ENCODE peak calls at places on chromosomes 7 and 10, in ten cellular contexts. H is HuH-7.5; Q is adipocyte; Z is natural killer cell treated with Interleukin-12 subunit alpha and Interleukin-12 subunit beta and Interleukin-15 and Interleukin-18, amount 100 ng/mL, for 72 hours; K is EL; G is RWPE1; M is G401; U is GDM1; D is AG20443; R is type B pancreatic cell. A is an unnamed sample.

GRCh38 chr7:48140001-48140681 is 31.1 kb upstream of the ABCA13 start:
- DNase-seq in M (peak; percentile 24), G (no peak), R (no peak), U (no peak), H (no peak), Q (peak; percentile 68), K (peak; percentile 56), Z (no peak), D (no peak), A (no peak)

GRCh38 chr10:108787932-108788331 is 1135.4 kb downstream of the XPNPEP1 start:
- DNase-seq in D (peak; percentile 27), H (no peak), K (peak; percentile 61), G (no peak), U (no peak), Q (peak; percentile 26), Z (no peak), R (no peak), M (no peak), A (no peak)

GRCh38 chr10:117631276-117632151 is 89.0 kb downstream of the EMX2 start:
- DNase-seq in Q (no peak), U (no peak), M (peak; percentile 93), Z (no peak), D (no peak), G (no peak), R (no peak), K (no peak), H (no peak), A (peak; percentile 75)

GRCh38 chr10:88743999-88744398 is 15.8 kb upstream of the LIPN start:
- DNase-seq in D (no peak), Z (no peak), Q (no peak), M (no peak), G (no peak), H (no peak), U (no peak), R (no peak), K (no peak), A (no peak)

GRCh38 chr10:33334170-33334838 is at the start of gene NRP1:
- DNase-seq in U (peak; percentile 20), K (peak; percentile 87), D (peak; percentile 52), R (no peak), Q (peak; percentile 60), G (peak; percentile 40), H (no peak), Z (no peak), M (no peak), A (peak; percentile 35)

GRCh38 chr7:134449596-134450194 is 9.2 kb downstream of the AKR1B1 start:
- DNase-seq in M (no peak), Z (no peak), H (no peak), G (no peak), U (no peak), R (no peak), Q (no peak), K (peak; percentile 44), D (no peak), A (no peak)

GRCh38 chr7:123492485-123492884 is 41.9 kb downstream of the IQUB start:
- DNase-seq in G (no peak), Q (no peak), U (no peak), K (no peak), M (no peak), D (no peak), Z (no peak), H (no peak), R (no peak), A (no peak)

GRCh38 chr10:47182934-47183725 is 116.9 kb upstream of the GDF10 start:
- DNase-seq in Z (peak; percentile 34), U (no peak), R (no peak), M (no peak), Q (no peak), G (no peak), H (peak; percentile 2), D (no peak), K (no peak), A (no peak)

GRCh38 chr7:106779877-106780276 is 85.2 kb upstream of the PIK3CG start:
- DNase-seq in H (peak; percentile 35), U (no peak), D (no peak), Z (no peak), G (no peak), M (peak; percentile 24), Q (no peak), R (no peak), K (no peak), A (no peak)

GRCh38 chr7:158325530-158326381 is 261.9 kb downstream of the PTPRN2 start:
- DNase-seq in U (no peak), Z (no peak), D (no peak), K (no peak), Q (no peak), G (peak; percentile 26), M (peak; percentile 89), H (peak; percentile 35), R (peak; percentile 78), A (no peak)

GRCh38 chr10:124152139-124152780 is 58.9 kb upstream of the CHST15 start:
- DNase-seq in U (no peak), G (peak; percentile 93), K (peak; percentile 90), D (peak; percentile 89), R (no peak), Z (no peak), M (peak; percentile 2), H (no peak), Q (peak; percentile 90), A (peak; percentile 38)

GRCh38 chr10:65394898-65395297 is 1530.9 kb upstream of the LRRTM3 start:
- DNase-seq in U (no peak), R (no peak), G (peak; percentile 33), Q (no peak), D (no peak), Z (no peak), H (no peak), M (no peak), K (no peak), A (no peak)

GRCh38 chr10:93438796-93439253 is 43.3 kb downstream of the MYOF start:
- DNase-seq in Z (no peak), R (no peak), Q (no peak), U (no peak), D (no peak), H (no peak), G (peak; percentile 82), M (peak; percentile 51), K (no peak), A (no peak)

GRCh38 chr7:69840248-69840647 is 242.0 kb downstream of the AUTS2 start:
- DNase-seq in Z (no peak), M (no peak), D (no peak), Q (peak; percentile 27), R (no peak), U (no peak), H (no peak), G (no peak), K (no peak), A (no peak)

GRCh38 chr7:24945899-24946298 is 34.1 kb downstream of the OSBPL3 start:
- DNase-seq in R (no peak), U (no peak), Q (no peak), H (no peak), M (no peak), Z (no peak), D (no peak), K (no peak), G (no peak), A (no peak)

GRCh38 chr7:157310676-157311185 is 26.1 kb upstream of the DNAJB6 start:
- DNase-seq in G (no peak), R (no peak), U (no peak), M (no peak), Q (no peak), H (no peak), D (peak; percentile 25), Z (no peak), K (peak; percentile 29), A (no peak)

GRCh38 chr10:124044143-124044862 is 49.1 kb downstream of the CHST15 start:
- DNase-seq in M (no peak), R (no peak), K (no peak), Z (no peak), G (no peak), Q (no peak), U (no peak), H (no peak), D (no peak), A (no peak)

GRCh38 chr10:69870591-69870990 is 68.9 kb downstream of the COL13A1 start:
- DNase-seq in Z (no peak), M (no peak), Q (no peak), R (no peak), K (no peak), U (no peak), G (no peak), H (no peak), D (no peak), A (no peak)

GRCh38 chr7:51428226-51428887 is 111.7 kb upstream of the COBL start:
- DNase-seq in Q (no peak), R (no peak), D (no peak), H (no peak), U (no peak), K (no peak), M (no peak), Z (no peak), G (peak; percentile 33), A (no peak)

GRCh38 chr10:119680050-119680449 is 28.9 kb downstream of the BAG3 start:
- DNase-seq in U (no peak), Z (no peak), Q (peak; percentile 62), M (no peak), R (no peak), K (peak; percentile 94), H (no peak), G (peak; percentile 97), D (peak; percentile 42), A (no peak)

GRCh38 chr10:59709472-59710125 is at the start of gene SLC16A9:
- DNase-seq in G (peak; percentile 42), Q (peak; percentile 52), D (peak; percentile 72), H (peak; percentile 61), M (peak; percentile 81), R (peak; percentile 81), Z (peak; percentile 61), K (peak; percentile 43), U (no peak), A (peak; percentile 47)

GRCh38 chr7:12570529-12571461 is at the start of gene SCIN:
- DNase-seq in G (peak; percentile 20), M (no peak), H (peak; percentile 29), U (no peak), D (peak; percentile 52), Q (peak; percentile 87), Z (no peak), R (no peak), K (peak; percentile 34), A (peak; percentile 22)

GRCh38 chr10:5089869-5090268 is 4.3 kb upstream of the AKR1C3 start:
- DNase-seq in Z (no peak), R (no peak), Q (no peak), M (no peak), U (peak; percentile 18), H (no peak), D (no peak), G (no peak), K (peak; percentile 45), A (no peak)

GRCh38 chr7:7103343-7104313 is 78.7 kb upstream of the C1GALT1 start:
- DNase-seq in Q (peak; percentile 90), U (peak; percentile 51), K (peak; percentile 66), G (peak; percentile 59), H (no peak), R (no peak), D (peak; percentile 65), M (peak; percentile 53), Z (no peak), A (no peak)

GRCh38 chr7:121803041-121803440 is 69.9 kb upstream of the PTPRZ1 start:
- DNase-seq in G (no peak), H (no peak), M (no peak), Q (no peak), R (no peak), K (no peak), Z (no peak), U (no peak), D (no peak), A (no peak)

GRCh38 chr7:130356760-130357611 is 12.4 kb downstream of the CPA5 start:
- DNase-seq in U (no peak), R (no peak), D (peak; percentile 62), Q (peak; percentile 83), Z (no peak), M (no peak), K (peak; percentile 83), H (no peak), G (peak; percentile 86), A (peak; percentile 30)

GRCh38 chr7:94067047-94067446 is 62.9 kb upstream of the BET1 start:
- DNase-seq in U (no peak), G (peak; percentile 45), D (no peak), Z (no peak), M (no peak), K (no peak), R (no peak), H (no peak), Q (no peak), A (no peak)

GRCh38 chr7:50399635-50400034 is 50.5 kb downstream of the FIGNL1 start:
- DNase-seq in D (no peak), Q (no peak), U (no peak), R (no peak), M (no peak), G (no peak), Z (no peak), K (no peak), H (no peak), A (no peak)

A was measured in left ventricle myocardium inferior.